ENCODE peak calls at places on chromosomes 11 and 22, in ten cellular contexts. M is astrocyte of the spinal cord, C is left ventricle myocardium inferior, I is heart right ventricle, W is AG04450, X is colonic mucosa, A is AG09309, U is foreskin fibroblast, K is choroid plexus epithelial cell, H is lung. J is an unnamed sample.

GRCh38 chr11:75270896-75271415 is 30.4 kb downstream of the TPBGL start:
- DNase-seq in M (no peak), C (peak; percentile 3), I (no peak), W (no peak), X (no peak), A (no peak), U (no peak), K (peak; percentile 50), H (no peak), J (peak; percentile 5)

GRCh38 chr22:28903080-28903479 is 19.7 kb downstream of the ZNRF3 start:
- DNase-seq in M (no peak), C (peak; percentile 29), I (peak; percentile 20), W (no peak), X (peak; percentile 44), A (no peak), U (no peak), K (peak; percentile 37), H (no peak), J (no peak)

GRCh38 chr22:22352376-22352999 is 107.9 kb downstream of the VPREB1 start:
- DNase-seq in M (no peak), C (no peak), I (no peak), W (no peak), X (no peak), A (no peak), U (no peak), K (no peak), H (no peak), J (no peak)

GRCh38 chr22:37470087-37470445 is 16.1 kb downstream of the MFNG start:
- DNase-seq in M (no peak), C (no peak), I (no peak), W (no peak), X (no peak), A (no peak), U (no peak), K (no peak), H (no peak), J (no peak)

GRCh38 chr11:83818349-83818748 is 532.2 kb upstream of the CCDC90B start:
- DNase-seq in M (peak; percentile 12), C (no peak), I (no peak), W (no peak), X (no peak), A (no peak), U (no peak), K (peak; percentile 17), H (no peak), J (no peak)

GRCh38 chr11:85643255-85643654 is 4.5 kb upstream of the TMEM126A start:
- DNase-seq in M (no peak), C (peak; percentile 35), I (peak; percentile 19), W (no peak), X (no peak), A (peak; percentile 28), U (no peak), K (no peak), H (no peak), J (no peak)

GRCh38 chr11:94577841-94578240 is 10.7 kb downstream of the PIWIL4 start:
- DNase-seq in M (no peak), C (no peak), I (no peak), W (no peak), X (no peak), A (no peak), U (no peak), K (no peak), H (no peak), J (no peak)

GRCh38 chr11:86116386-86116726 is 47.5 kb upstream of the PICALM start:
- DNase-seq in M (peak; percentile 89), C (no peak), I (no peak), W (peak; percentile 81), X (no peak), A (peak; percentile 67), U (peak; percentile 18), K (peak; percentile 81), H (no peak), J (no peak)

GRCh38 chr11:121452609-121453150 is at the start of gene SORL1-AS1:
- DNase-seq in M (no peak), C (no peak), I (no peak), W (no peak), X (peak; percentile 56), A (no peak), U (no peak), K (no peak), H (no peak), J (no peak)

GRCh38 chr11:8872017-8872416 is 39.0 kb upstream of the AKIP1 start:
- DNase-seq in M (no peak), C (no peak), I (no peak), W (no peak), X (no peak), A (no peak), U (no peak), K (no peak), H (no peak), J (no peak)

GRCh38 chr11:93063101-93063500 is 93.7 kb downstream of the MTNR1B start:
- DNase-seq in M (no peak), C (no peak), I (no peak), W (no peak), X (no peak), A (no peak), U (no peak), K (no peak), H (no peak), J (no peak)

GRCh38 chr22:19717181-19717580 is 2.9 kb downstream of the SEPTIN5 start:
- DNase-seq in M (no peak), C (no peak), I (no peak), W (no peak), X (no peak), A (no peak), U (no peak), K (no peak), H (no peak), J (no peak)

GRCh38 chr11:36447947-36448346 is 62.1 kb downstream of the TRAF6 start:
- DNase-seq in M (no peak), C (no peak), I (no peak), W (no peak), X (no peak), A (no peak), U (no peak), K (no peak), H (no peak), J (no peak)

GRCh38 chr11:44711113-44711512 is 15.6 kb upstream of the TSPAN18 start:
- DNase-seq in M (no peak), C (no peak), I (no peak), W (no peak), X (no peak), A (no peak), U (no peak), K (no peak), H (no peak), J (peak; percentile 87)

GRCh38 chr22:19853058-19853878 is 1.4 kb downstream of the GNB1L start:
- DNase-seq in M (no peak), C (no peak), I (no peak), W (no peak), X (peak; percentile 16), A (no peak), U (no peak), K (no peak), H (no peak), J (no peak)

GRCh38 chr22:36375071-36375980 is 12.4 kb downstream of the MYH9 start:
- DNase-seq in M (peak; percentile 24), C (no peak), I (no peak), W (no peak), X (no peak), A (no peak), U (no peak), K (no peak), H (peak; percentile 68), J (no peak)

DNA sequence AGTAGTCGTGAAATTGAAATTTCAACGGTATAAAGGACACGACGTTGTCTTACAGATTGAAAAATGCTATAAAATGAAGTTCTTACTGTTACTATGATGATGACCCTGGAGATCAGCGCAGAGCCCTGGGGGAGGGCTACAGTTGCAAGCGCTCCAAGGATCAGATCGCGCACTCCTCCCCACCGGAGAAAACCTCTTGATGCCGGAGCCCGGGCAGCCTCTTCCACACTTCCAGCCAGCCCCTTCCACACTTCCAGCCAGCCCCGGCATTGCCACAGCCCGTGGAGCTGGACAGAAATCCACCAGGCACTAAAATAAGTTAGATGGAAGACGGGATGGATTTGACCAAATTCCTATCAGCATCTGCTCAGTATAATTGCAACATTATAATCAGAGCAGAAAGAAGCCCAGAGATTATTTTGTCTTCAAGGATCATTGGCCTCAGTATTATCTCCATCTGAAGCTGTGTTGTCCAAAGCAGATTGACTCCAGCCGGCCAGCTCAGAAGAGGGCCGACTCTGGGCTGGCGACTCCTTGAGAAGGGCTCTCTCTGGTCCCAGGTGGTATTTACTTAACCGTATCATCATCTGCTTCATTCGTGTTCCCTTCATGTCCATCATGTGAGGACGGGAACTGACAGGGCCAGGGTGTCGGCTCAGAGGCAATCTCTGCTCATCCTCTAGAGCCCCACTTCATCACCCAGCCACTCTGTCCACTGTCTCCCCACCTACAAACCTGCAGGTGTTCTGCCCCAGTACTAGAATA is 777 bp upstream of the MICAL3 start:
- DNase-seq in M (no peak), C (no peak), I (no peak), W (no peak), X (no peak), A (no peak), U (no peak), K (no peak), H (no peak), J (no peak)
- H3K4me3 ChIP-seq in M (no peak overlapping the region), C (peak overlapping the region; percentile 91), I (no peak overlapping the region), W (peak overlapping the region; percentile 54), X (peak overlapping the region; percentile 71), A (peak overlapping the region; percentile 47), U (peak overlapping the region; percentile 69), K (peak overlapping the region; percentile 57), H (peak overlapping the region; percentile 8), J (peak overlapping the region; percentile 87)

DNA sequence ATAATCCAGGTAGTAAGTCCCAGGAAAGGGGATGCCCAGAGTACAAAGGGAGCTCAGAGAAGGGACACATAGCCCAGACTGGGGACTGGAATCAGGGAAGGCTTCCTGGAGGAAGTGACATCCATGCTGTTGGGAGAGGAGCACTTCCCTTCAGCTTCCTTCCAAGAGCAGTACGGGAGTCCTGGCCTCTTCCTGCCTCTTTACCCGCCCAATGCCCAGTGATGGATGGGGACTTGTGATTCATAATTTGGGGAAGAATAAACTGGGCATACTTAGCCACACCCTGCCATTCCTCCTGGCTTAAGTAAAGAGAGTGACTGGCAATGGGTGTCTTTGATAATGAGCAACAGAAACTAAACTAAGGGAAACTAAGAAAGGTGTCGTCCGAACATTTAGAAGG is 11.5 kb downstream of the C11orf91 start:
- DNase-seq in M (no peak), C (no peak), I (no peak), W (no peak), X (no peak), A (no peak), U (no peak), K (no peak), H (no peak), J (no peak)
- TF ChIP-seq CTCF in M (no peak), C (no peak), I (no peak), W (no peak), X (no peak), A (no peak), U (no peak), K (no peak), H (no peak), J (no peak)

GRCh38 chr11:67416416-67417335 is 1.2 kb downstream of the CARNS1 start:
- DNase-seq in M (peak; percentile 13), C (no peak), I (no peak), W (no peak), X (no peak), A (no peak), U (no peak), K (peak; percentile 53), H (peak; percentile 58), J (no peak)
- H3K4me3 ChIP-seq in M (no peak overlapping the region), C (peak overlapping the region; percentile 60), I (no peak overlapping the region), W (no peak overlapping the region), X (no peak overlapping the region), A (no peak overlapping the region), U (no peak overlapping the region), K (no peak overlapping the region), H (no peak overlapping the region), J (no peak overlapping the region)

GRCh38 chr11:80846979-80847378 is 1406.1 kb upstream of the TENM4 start:
- DNase-seq in M (no peak), C (no peak), I (no peak), W (no peak), X (no peak), A (no peak), U (no peak), K (no peak), H (no peak), J (no peak)
- TF ChIP-seq CTCF in M (no peak), C (no peak), I (no peak), W (no peak), X (no peak), A (no peak), U (no peak), K (no peak), H (no peak), J (no peak)

J was measured in BE2C.